ENCODE peak calls at places on chromosomes 6 and 20, in seven cellular contexts. M is K562, K is HepG2, S is H1, Y is SK-N-SH, U is HCT116, B is GM12878. C is an unnamed sample.
A peak's percentile ranks its signal among the peaks of the same experiment; 100 is the strongest.

GRCh38 chr6:107730106-107730505 is 94.0 kb downstream of the SCML4 start:
- DNase-seq in B (no peak), U (no peak), K (no peak), Y (no peak), M (no peak), S (no peak), C (no peak)

GRCh38 chr20:38114353-38114791 is 50.7 kb downstream of the TGM2 start:
- DNase-seq in K (no peak), M (peak; percentile 65), Y (no peak), S (no peak), B (no peak), U (no peak), C (no peak)

GRCh38 chr6:30829639-30830250 is 54.6 kb upstream of the DDR1 start:
- DNase-seq in B (no peak), M (no peak), U (no peak), Y (no peak), K (peak; percentile 63), S (no peak), C (no peak)

GRCh38 chr6:11920566-11920965 is 91.5 kb upstream of the HIVEP1 start:
- DNase-seq in U (no peak), M (no peak), K (no peak), S (no peak), B (no peak), Y (no peak), C (no peak)

GRCh38 chr6:106000935-106001334 is 85.2 kb upstream of the PRDM1 start:
- DNase-seq in K (no peak), S (no peak), M (no peak), U (no peak), Y (no peak), B (no peak), C (no peak)

GRCh38 chr6:141700836-141701235 is 431.9 kb upstream of the GJE1 start:
- DNase-seq in B (no peak), K (no peak), M (no peak), S (no peak), U (no peak), Y (no peak), C (no peak)

GRCh38 chr6:93727447-93727846 is 308.1 kb upstream of the EPHA7 start:
- DNase-seq in S (no peak), K (no peak), M (no peak), U (no peak), B (no peak), Y (no peak), C (no peak)

GRCh38 chr20:609371-609964 is 641 bp downstream of the TCF15 start:
- DNase-seq in B (no peak), U (no peak), M (no peak), S (no peak), Y (peak; percentile 75), K (no peak), C (no peak)

GRCh38 chr6:100493206-100493888 is 28.6 kb upstream of the SIM1 start:
- DNase-seq in S (no peak), M (no peak), Y (no peak), B (no peak), K (no peak), U (no peak), C (no peak)

GRCh38 chr6:79536615-79536968 is 638 bp downstream of the LCA5 start:
- DNase-seq in M (peak; percentile 32), U (no peak), K (no peak), Y (no peak), S (no peak), B (no peak), C (peak; percentile 8)

GRCh38 chr6:166540631-166541331 is 45.7 kb downstream of the RAMACL start:
- DNase-seq in U (no peak), Y (no peak), M (peak; percentile 26), B (peak; percentile 66), K (no peak), S (no peak), C (no peak)
- TF ChIP-seq JUND in U (peak; percentile 23), Y (no peak), M (peak; percentile 67), B (no peak), K (no peak), S (no peak), C (no peak)

GRCh38 chr6:33416386-33417126 is 1.4 kb downstream of the CUTA start:
- DNase-seq in U (no peak), K (no peak), S (no peak), B (no peak), Y (no peak), M (no peak), C (no peak)
- TF ChIP-seq JUND in U (no peak), K (no peak), S (no peak), B (peak; percentile 54), Y (no peak), M (no peak), C (no peak)

DNA sequence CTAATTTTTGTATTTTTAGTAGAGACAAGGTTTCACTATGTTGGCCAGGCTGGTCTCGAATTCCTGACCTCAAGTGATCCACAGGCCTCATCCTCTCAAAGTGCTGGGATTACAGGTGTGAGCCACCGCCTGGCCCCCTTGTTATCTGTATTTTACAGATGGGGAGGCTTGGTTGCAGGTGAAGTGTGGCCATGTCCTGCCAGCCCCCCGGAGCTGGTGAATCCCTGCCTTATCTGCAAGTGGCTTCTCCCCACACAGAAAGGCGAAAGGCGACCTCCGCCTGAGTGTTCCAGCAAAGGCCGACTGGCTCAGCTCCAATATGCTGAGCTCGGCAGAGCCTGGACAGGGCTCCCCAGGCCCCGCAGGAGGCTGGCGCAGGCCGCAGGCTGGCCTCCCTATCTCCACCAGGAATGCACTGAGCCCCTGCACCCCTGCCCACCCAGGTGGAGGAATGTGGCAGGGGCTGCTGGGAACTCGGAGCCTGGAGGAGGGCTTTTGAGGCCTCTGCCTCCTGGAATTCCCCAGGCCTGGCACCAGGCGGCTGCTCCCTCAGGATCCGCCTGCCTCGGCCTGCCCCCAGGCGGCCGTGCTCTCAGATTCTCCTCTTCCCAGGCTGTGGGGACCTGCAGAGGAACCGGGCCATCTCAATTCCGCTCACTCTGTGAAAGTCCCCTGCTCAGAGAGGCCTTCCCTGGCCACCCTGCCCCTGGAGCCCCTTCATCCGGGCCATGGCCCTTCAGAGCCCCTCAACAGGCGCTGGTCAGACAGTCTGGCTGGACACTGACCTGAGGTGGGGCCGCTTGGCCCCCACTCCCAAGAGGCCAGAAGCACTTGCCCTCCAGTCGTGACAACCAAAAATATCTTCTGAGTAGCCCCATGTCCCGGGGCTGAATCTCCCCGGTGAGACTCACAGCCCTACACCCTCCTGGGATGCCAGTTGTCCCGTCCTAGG is 9.3 kb upstream of the LAMA5 start:
- DNase-seq in S (peak; percentile 78), Y (no peak), B (no peak), M (no peak), U (no peak), K (peak; percentile 92), C (no peak)
- TF ChIP-seq JUND in S (peak; percentile 10), Y (no peak), B (no peak), M (no peak), U (no peak), K (peak; percentile 76), C (no peak)

DNA sequence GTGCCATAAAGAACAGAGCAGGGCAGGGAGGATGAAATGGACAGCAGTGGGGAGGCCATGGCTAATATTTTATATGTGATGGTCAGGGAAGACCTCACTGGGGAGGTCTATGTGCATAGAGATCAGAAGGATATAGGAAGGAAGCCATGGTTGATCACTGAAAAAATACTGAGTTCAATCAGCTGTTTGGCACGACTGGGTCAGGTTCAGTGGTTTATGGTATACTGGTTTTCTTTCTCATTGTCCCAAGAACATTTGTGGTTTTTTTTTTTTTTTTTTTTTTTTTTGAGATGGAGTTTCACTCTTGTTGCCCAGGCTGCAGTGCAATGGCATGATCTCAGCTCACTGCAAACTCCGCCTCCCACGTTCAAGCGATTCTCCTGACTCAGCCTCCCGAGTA is 78.3 kb upstream of the TIAM2 start:
- DNase-seq in B (no peak), M (no peak), Y (no peak), U (no peak), K (no peak), S (no peak), C (no peak)
- TF ChIP-seq JUND in B (no peak), M (no peak), Y (no peak), U (no peak), K (no peak), S (no peak), C (no peak)

C was measured in T47D.